ENCODE peak calls at places on chromosomes 11 and 22, in nine cellular contexts. C is Right ventricle myocardium superior, X is T-helper 9 cell, F is cardiac muscle cell, L is neuronal stem cell, R is uterus, V is HTR-8/SVneo, E is PC-3, A is midbrain. B is an unnamed sample.

GRCh38 chr22:35484651-35485372 is 55.8 kb upstream of the RASD2 start:
- DNase-seq in L (no peak), E (no peak), C (no peak), F (no peak), A (no peak), V (no peak), X (no peak), R (no peak), B (no peak)

GRCh38 chr11:12088531-12088930 is 21.9 kb upstream of the MICAL2 start:
- DNase-seq in C (no peak), R (no peak), L (no peak), F (no peak), A (no peak), E (no peak), X (no peak), V (no peak), B (no peak)

GRCh38 chr22:22802346-22802970 is 85.2 kb upstream of the IGLL5 start:
- DNase-seq in L (no peak), V (no peak), R (no peak), C (no peak), F (peak; percentile 3), X (no peak), E (no peak), A (no peak), B (no peak)

GRCh38 chr22:20229916-20230775 is 38.0 kb downstream of the RTN4R start:
- DNase-seq in E (no peak), L (no peak), F (peak; percentile 11), C (no peak), R (no peak), A (peak; percentile 29), X (no peak), V (no peak), B (no peak)

GRCh38 chr22:36052505-36052941 is 23.9 kb upstream of the RBFOX2 start:
- DNase-seq in V (no peak), C (no peak), L (no peak), E (peak; percentile 81), A (no peak), X (no peak), R (no peak), F (no peak), B (peak; percentile 75)

GRCh38 chr22:31447337-31447736 is 42.3 kb downstream of the EIF4ENIF1 start:
- DNase-seq in C (no peak), F (no peak), R (no peak), X (no peak), L (no peak), V (no peak), A (no peak), E (no peak), B (no peak)

GRCh38 chr11:123430736-123431356 is 777 bp downstream of the GRAMD1B start:
- DNase-seq in C (peak; percentile 83), L (peak; percentile 24), X (peak; percentile 36), F (peak; percentile 59), E (peak; percentile 72), V (no peak), A (peak; percentile 15), R (no peak), B (peak; percentile 40)

GRCh38 chr11:64459016-64459415 is 100.1 kb downstream of the RPS6KA4 start:
- DNase-seq in L (no peak), C (no peak), R (no peak), V (peak; percentile 45), F (no peak), X (no peak), E (no peak), A (no peak), B (no peak)

GRCh38 chr22:19477321-19478085 is 1.5 kb downstream of the UFD1 start:
- DNase-seq in R (no peak), X (no peak), V (no peak), F (peak; percentile 33), E (peak; percentile 16), C (no peak), L (no peak), A (no peak), B (no peak)

GRCh38 chr22:33083212-33083611 is 25.0 kb upstream of the SYN3 start:
- DNase-seq in C (no peak), L (no peak), F (no peak), E (peak; percentile 17), V (no peak), A (no peak), R (no peak), X (no peak), B (no peak)

GRCh38 chr11:74288161-74288560 is 23.3 kb downstream of the P4HA3 start:
- DNase-seq in A (no peak), L (no peak), C (no peak), X (no peak), E (peak; percentile 97), F (peak; percentile 96), V (peak; percentile 71), R (peak; percentile 61), B (no peak)

GRCh38 chr11:93525601-93526000 is 17.6 kb downstream of the SMCO4 start:
- DNase-seq in L (no peak), F (peak; percentile 69), X (no peak), V (no peak), A (no peak), C (peak; percentile 51), E (no peak), R (no peak), B (no peak)

GRCh38 chr11:45405916-45406670 is 120.0 kb upstream of the SYT13 start:
- DNase-seq in F (peak; percentile 60), A (no peak), R (no peak), V (no peak), C (no peak), E (peak; percentile 23), X (no peak), L (no peak), B (no peak)

GRCh38 chr11:2819316-2819715 is 66.3 kb downstream of the CDKN1C start:
- DNase-seq in E (no peak), V (no peak), F (no peak), C (peak; percentile 16), A (no peak), L (no peak), R (no peak), X (no peak), B (no peak)

GRCh38 chr22:46522743-46523300 is 14.6 kb downstream of the CELSR1 start:
- DNase-seq in F (no peak), R (no peak), L (no peak), X (no peak), A (no peak), V (no peak), C (no peak), E (no peak), B (peak; percentile 65)

GRCh38 chr11:122189259-122189658 is 73.2 kb upstream of the BLID start:
- DNase-seq in E (peak; percentile 98), A (no peak), F (peak; percentile 94), X (no peak), C (no peak), L (no peak), R (peak; percentile 46), V (peak; percentile 68), B (no peak)

GRCh38 chr11:48207881-48208280 is 8.7 kb upstream of the OR4B1 start:
- DNase-seq in V (no peak), L (no peak), C (no peak), A (no peak), F (no peak), R (no peak), X (no peak), E (no peak), B (no peak)

GRCh38 chr11:36451681-36452080 is 58.4 kb downstream of the TRAF6 start:
- DNase-seq in E (no peak), F (no peak), V (no peak), L (no peak), R (no peak), C (no peak), X (no peak), A (no peak), B (no peak)

GRCh38 chr11:31808721-31809542 is 2.2 kb downstream of the PAX6 start:
- DNase-seq in R (no peak), F (no peak), C (no peak), E (peak; percentile 31), L (no peak), V (no peak), A (no peak), X (no peak), B (no peak)

GRCh38 chr11:32427935-32428664 is 7.2 kb downstream of the WT1 start:
- DNase-seq in A (no peak), L (no peak), X (no peak), V (no peak), E (no peak), R (no peak), F (no peak), C (no peak), B (no peak)

GRCh38 chr11:65891180-65892136 is 985 bp downstream of the CCDC85B start:
- DNase-seq in L (no peak), E (peak; percentile 95), R (peak; percentile 59), C (peak; percentile 69), X (no peak), F (peak; percentile 52), V (no peak), A (no peak), B (no peak)

GRCh38 chr11:128653828-128654231 is 40.0 kb upstream of the FLI1 start:
- DNase-seq in C (peak; percentile 65), E (peak; percentile 90), F (peak; percentile 30), A (peak; percentile 1), X (no peak), V (no peak), L (no peak), R (peak; percentile 14), B (no peak)

GRCh38 chr11:123173040-123173855 is 21.8 kb downstream of the CLMP start:
- DNase-seq in E (peak; percentile 98), F (peak; percentile 94), L (no peak), C (no peak), X (no peak), R (no peak), V (no peak), A (no peak), B (no peak)

GRCh38 chr22:18976197-18976751 is 40.2 kb upstream of the PRODH start:
- DNase-seq in V (no peak), R (no peak), E (no peak), A (no peak), L (no peak), X (no peak), C (no peak), F (no peak), B (no peak)

GRCh38 chr11:47247502-47247901 is 1.1 kb downstream of the ACP2 start:
- DNase-seq in V (no peak), A (no peak), C (no peak), R (no peak), E (no peak), L (no peak), X (no peak), F (no peak), B (no peak)

GRCh38 chr11:72591023-72591422 is 83.2 kb downstream of the PDE2A start:
- DNase-seq in A (no peak), X (no peak), V (no peak), C (no peak), E (no peak), F (no peak), L (no peak), R (no peak), B (no peak)

GRCh38 chr11:119114351-119114750 is 7.0 kb upstream of the HINFP start:
- DNase-seq in C (no peak), A (no peak), X (no peak), E (no peak), L (no peak), R (no peak), V (no peak), F (no peak), B (no peak)

GRCh38 chr11:68432874-68433273 is 27.7 kb upstream of the PPP6R3 start:
- DNase-seq in F (no peak), L (no peak), C (peak; percentile 77), R (no peak), A (no peak), X (no peak), V (no peak), E (no peak), B (no peak)

GRCh38 chr22:47395481-47395880 is 633.0 kb downstream of the TBC1D22A start:
- DNase-seq in X (no peak), A (no peak), C (no peak), F (peak; percentile 15), L (no peak), E (peak; percentile 82), V (no peak), R (no peak), B (no peak)

GRCh38 chr11:69240332-69241074 is 53.5 kb upstream of the MYEOV start:
- DNase-seq in R (no peak), A (no peak), C (no peak), X (no peak), F (peak; percentile 45), L (no peak), V (no peak), E (peak; percentile 56), B (peak; percentile 56)

GRCh38 chr11:128828350-128828749 is 38.7 kb downstream of the KCNJ1 start:
- DNase-seq in A (no peak), L (no peak), E (peak; percentile 16), R (no peak), V (no peak), X (no peak), C (no peak), F (no peak), B (no peak)

B was measured in Caco-2.